ENCODE peak calls at places on chromosomes 12 and 14, in seven cellular contexts. L is activated T-cell treated with anti-CD3 and anti-CD28 coated beads for 48 hours; S is bronchial epithelial cell; P is amniotic stem cell; D is choroid plexus epithelial cell; T is activated CD4-positive, alpha-beta T cell treated with anti-CD3 and anti-CD28 coated beads, Interleukin-2, amount 50 U/mL, for 48 hours; U is activated CD8-positive, alpha-beta memory T cell treated with anti-CD3 and anti-CD28 coated beads for 48 hours. J is an unnamed sample.

GRCh38 chr12:52020126-52020525 is 13.4 kb downstream of the TAMALIN start:
- DNase-seq in P (no peak), U (no peak), S (no peak), T (no peak), D (no peak), L (no peak), J (no peak)

GRCh38 chr12:53048780-53049401 is 974 bp upstream of the TNS2 start:
- DNase-seq in P (no peak), U (no peak), D (peak; percentile 79), T (no peak), L (no peak), S (no peak), J (no peak)

GRCh38 chr14:76955575-76956252 is 72.8 kb downstream of the IRF2BPL start:
- DNase-seq in T (peak; percentile 61), L (peak; percentile 60), D (peak; percentile 53), S (peak; percentile 73), U (no peak), P (no peak), J (peak; percentile 53)

GRCh38 chr14:23068792-23069412 is 11.6 kb upstream of the CDH24 start:
- DNase-seq in S (peak; percentile 90), U (peak; percentile 32), P (no peak), T (peak; percentile 72), D (peak; percentile 96), L (peak; percentile 45), J (peak; percentile 65)

GRCh38 chr12:110501378-110501721 is 561 bp downstream of the VPS29 start:
- DNase-seq in P (peak; percentile 16), T (no peak), S (peak; percentile 72), D (peak; percentile 58), L (peak; percentile 27), U (no peak), J (no peak)

GRCh38 chr12:130919115-130919514 is 34.6 kb upstream of the ADGRD1 start:
- DNase-seq in U (no peak), S (no peak), P (no peak), L (no peak), T (no peak), D (no peak), J (no peak)

GRCh38 chr14:61488417-61488816 is 167.0 kb downstream of the PRKCH start:
- DNase-seq in L (no peak), P (no peak), U (no peak), T (no peak), S (no peak), D (no peak), J (no peak)

GRCh38 chr12:50504798-50505385 is at the start of gene DIP2B:
- DNase-seq in S (peak; percentile 64), T (peak; percentile 97), U (peak; percentile 85), L (peak; percentile 96), P (peak; percentile 80), D (peak; percentile 92), J (peak; percentile 98)

GRCh38 chr12:128784030-128784770 is 39.6 kb downstream of the SLC15A4 start:
- DNase-seq in U (no peak), S (peak; percentile 29), L (no peak), T (no peak), P (no peak), D (peak; percentile 86), J (no peak)

GRCh38 chr12:80044694-80045046 is 54.7 kb upstream of the OTOGL start:
- DNase-seq in U (no peak), T (no peak), L (no peak), P (peak; percentile 78), S (peak; percentile 94), D (peak; percentile 82), J (no peak)

GRCh38 chr12:74983917-74984316 is 225.7 kb downstream of the KCNC2 start:
- DNase-seq in P (no peak), T (no peak), L (no peak), D (no peak), S (no peak), U (no peak), J (no peak)

GRCh38 chr12:6975297-6976032 is 4.8 kb downstream of the EMG1 start:
- DNase-seq in P (no peak), U (no peak), T (no peak), S (no peak), D (no peak), L (no peak), J (no peak)

GRCh38 chr14:89182326-89182725 is 234.7 kb downstream of the FOXN3 start:
- DNase-seq in S (no peak), D (no peak), P (no peak), T (no peak), U (no peak), L (no peak), J (no peak)

GRCh38 chr12:120238224-120238616 is 27.3 kb downstream of the PXN start:
- DNase-seq in U (no peak), D (no peak), P (no peak), S (no peak), T (no peak), L (no peak), J (no peak)

GRCh38 chr14:54395716-54396115 is 1.1 kb upstream of the CDKN3 start:
- DNase-seq in U (no peak), P (no peak), T (no peak), D (no peak), L (no peak), S (no peak), J (no peak)

GRCh38 chr14:24132061-24132685 is 1.7 kb downstream of the FITM1 start:
- DNase-seq in S (no peak), P (no peak), D (no peak), T (no peak), L (no peak), U (no peak), J (no peak)

GRCh38 chr12:52147367-52147972 is 44.3 kb downstream of the KRT80 start:
- DNase-seq in U (no peak), L (no peak), P (peak; percentile 95), T (no peak), D (peak; percentile 95), S (peak; percentile 98), J (no peak)

GRCh38 chr14:32950584-32950983 is 11.9 kb downstream of the NPAS3 start:
- DNase-seq in S (no peak), L (no peak), P (no peak), T (no peak), U (no peak), D (peak; percentile 75), J (no peak)

GRCh38 chr12:117032593-117033381 is 66.4 kb downstream of the TESC start:
- DNase-seq in L (no peak), S (no peak), U (no peak), P (no peak), D (peak; percentile 40), T (no peak), J (no peak)

GRCh38 chr14:30564235-30564867 is 5.4 kb downstream of the G2E3 start:
- DNase-seq in D (no peak), U (no peak), T (no peak), S (no peak), L (no peak), P (no peak), J (no peak)

GRCh38 chr12:116880817-116881324 is 370 bp downstream of the HRK start:
- DNase-seq in L (peak; percentile 52), S (no peak), D (peak; percentile 42), T (peak; percentile 33), P (no peak), U (peak; percentile 23), J (peak; percentile 25)

GRCh38 chr12:2431810-2432209 is 363.0 kb upstream of the FKBP4 start:
- DNase-seq in U (no peak), T (no peak), S (no peak), D (no peak), L (no peak), P (no peak), J (no peak)